ENCODE peak calls at places on chromosome 22, in five cellular contexts. One of them, this sample, is unnamed.

GRCh38 chr22:17370036-17370765 is 941 bp downstream of the CECR2 start:
- DNase-seq in endodermal cell: peak; percentile 72
- DNase-seq in uterus: peak; percentile 14
- DNase-seq in cardiac muscle cell: peak; percentile 58
- DNase-seq in left ventricle myocardium inferior: peak; percentile 37
- DNase-seq in this sample: no peak

GRCh38 chr22:26172389-26172990 is 3.2 kb downstream of the SEZ6L start:
- DNase-seq in endodermal cell: peak; percentile 87
- DNase-seq in uterus: no peak
- DNase-seq in cardiac muscle cell: peak; percentile 75
- DNase-seq in left ventricle myocardium inferior: no peak
- DNase-seq in this sample: peak; percentile 27

GRCh38 chr22:27292542-27293298 is 508.8 kb downstream of the MN1 start:
- DNase-seq in endodermal cell: peak; percentile 5
- DNase-seq in uterus: no peak
- DNase-seq in cardiac muscle cell: peak; percentile 52
- DNase-seq in left ventricle myocardium inferior: no peak
- DNase-seq in this sample: no peak

GRCh38 chr22:23834406-23834805 is 4.4 kb downstream of the DERL3 start:
- DNase-seq in endodermal cell: no peak
- DNase-seq in uterus: no peak
- DNase-seq in cardiac muscle cell: no peak
- DNase-seq in left ventricle myocardium inferior: no peak
- DNase-seq in this sample: no peak

GRCh38 chr22:19902245-19902699 is 39.3 kb upstream of the COMT start:
- DNase-seq in endodermal cell: peak; percentile 55
- DNase-seq in uterus: no peak
- DNase-seq in cardiac muscle cell: no peak
- DNase-seq in left ventricle myocardium inferior: no peak
- DNase-seq in this sample: no peak

GRCh38 chr22:19067696-19068348 is 54.4 kb downstream of the DGCR2 start:
- DNase-seq in endodermal cell: no peak
- DNase-seq in uterus: no peak
- DNase-seq in cardiac muscle cell: no peak
- DNase-seq in left ventricle myocardium inferior: no peak
- DNase-seq in this sample: no peak

GRCh38 chr22:31683181-31684105 is 21.4 kb upstream of the PISD start:
- DNase-seq in endodermal cell: no peak
- DNase-seq in uterus: no peak
- DNase-seq in cardiac muscle cell: no peak
- DNase-seq in left ventricle myocardium inferior: no peak
- DNase-seq in this sample: no peak

GRCh38 chr22:43090130-43090789 is 1.1 kb upstream of the TTLL1 start:
- DNase-seq in endodermal cell: no peak
- DNase-seq in uterus: peak; percentile 36
- DNase-seq in cardiac muscle cell: no peak
- DNase-seq in left ventricle myocardium inferior: peak; percentile 34
- DNase-seq in this sample: peak; percentile 95

GRCh38 chr22:21568207-21569075 is 927 bp downstream of the UBE2L3 start:
- DNase-seq in endodermal cell: peak; percentile 73
- DNase-seq in uterus: no peak
- DNase-seq in cardiac muscle cell: peak; percentile 64
- DNase-seq in left ventricle myocardium inferior: peak; percentile 19
- DNase-seq in this sample: peak; percentile 42

GRCh38 chr22:31271485-31271884 is 20.8 kb downstream of the PIK3IP1 start:
- DNase-seq in endodermal cell: no peak
- DNase-seq in uterus: no peak
- DNase-seq in cardiac muscle cell: no peak
- DNase-seq in left ventricle myocardium inferior: no peak
- DNase-seq in this sample: peak; percentile 65

GRCh38 chr22:27512283-27512761 is 289.2 kb downstream of the MN1 start:
- DNase-seq in endodermal cell: no peak
- DNase-seq in uterus: peak; percentile 80
- DNase-seq in cardiac muscle cell: no peak
- DNase-seq in left ventricle myocardium inferior: peak; percentile 90
- DNase-seq in this sample: peak; percentile 95

GRCh38 chr22:48335442-48336139 is 1492.1 kb downstream of the BRD1 start:
- DNase-seq in endodermal cell: peak; percentile 47
- DNase-seq in uterus: no peak
- DNase-seq in cardiac muscle cell: no peak
- DNase-seq in left ventricle myocardium inferior: no peak
- DNase-seq in this sample: no peak

GRCh38 chr22:23036684-23037428 is 33.5 kb upstream of the GNAZ start:
- DNase-seq in endodermal cell: no peak
- DNase-seq in uterus: no peak
- DNase-seq in cardiac muscle cell: no peak
- DNase-seq in left ventricle myocardium inferior: no peak
- DNase-seq in this sample: peak; percentile 8

GRCh38 chr22:22767876-22768602 is 119.6 kb upstream of the IGLL5 start:
- DNase-seq in endodermal cell: peak; percentile 86
- DNase-seq in uterus: no peak
- DNase-seq in cardiac muscle cell: no peak
- DNase-seq in left ventricle myocardium inferior: no peak
- DNase-seq in this sample: no peak

GRCh38 chr22:35349704-35350538 is 31.0 kb upstream of the HMOX1 start:
- DNase-seq in endodermal cell: peak; percentile 60
- DNase-seq in uterus: peak; percentile 37
- DNase-seq in cardiac muscle cell: no peak
- DNase-seq in left ventricle myocardium inferior: no peak
- DNase-seq in this sample: peak; percentile 70

GRCh38 chr22:17858033-17858432 is 83.8 kb upstream of the BID start:
- DNase-seq in endodermal cell: no peak
- DNase-seq in uterus: no peak
- DNase-seq in cardiac muscle cell: no peak
- DNase-seq in left ventricle myocardium inferior: no peak
- DNase-seq in this sample: no peak

GRCh38 chr22:17726561-17727243 is 47.6 kb downstream of the BID start:
- DNase-seq in endodermal cell: no peak
- DNase-seq in uterus: no peak
- DNase-seq in cardiac muscle cell: no peak
- DNase-seq in left ventricle myocardium inferior: no peak
- DNase-seq in this sample: peak; percentile 68

GRCh38 chr22:28989484-28989883 is 72.1 kb downstream of the C22orf31 start:
- DNase-seq in endodermal cell: no peak
- DNase-seq in uterus: peak; percentile 64
- DNase-seq in cardiac muscle cell: no peak
- DNase-seq in left ventricle myocardium inferior: no peak
- DNase-seq in this sample: no peak

GRCh38 chr22:26986051-26986881 is 328.9 kb downstream of the MIAT start:
- DNase-seq in endodermal cell: no peak
- DNase-seq in uterus: no peak
- DNase-seq in cardiac muscle cell: no peak
- DNase-seq in left ventricle myocardium inferior: no peak
- DNase-seq in this sample: no peak

GRCh38 chr22:31055322-31056159 is 25.6 kb upstream of the SMTN start:
- DNase-seq in endodermal cell: peak; percentile 77
- DNase-seq in uterus: peak; percentile 93
- DNase-seq in cardiac muscle cell: peak; percentile 69
- DNase-seq in left ventricle myocardium inferior: peak; percentile 85
- DNase-seq in this sample: peak; percentile 99

GRCh38 chr22:17717708-17718107 is 56.6 kb downstream of the BID start:
- DNase-seq in endodermal cell: no peak
- DNase-seq in uterus: no peak
- DNase-seq in cardiac muscle cell: no peak
- DNase-seq in left ventricle myocardium inferior: no peak
- DNase-seq in this sample: peak; percentile 66

GRCh38 chr22:25751174-25751581 is 9.2 kb downstream of the MYO18B start:
- DNase-seq in endodermal cell: no peak
- DNase-seq in uterus: no peak
- DNase-seq in cardiac muscle cell: no peak
- DNase-seq in left ventricle myocardium inferior: no peak
- DNase-seq in this sample: no peak

GRCh38 chr22:49373289-49373666 is 454.4 kb downstream of the BRD1 start:
- DNase-seq in endodermal cell: no peak
- DNase-seq in uterus: no peak
- DNase-seq in cardiac muscle cell: no peak
- DNase-seq in left ventricle myocardium inferior: no peak
- DNase-seq in this sample: no peak

GRCh38 chr22:24434472-24435322 is 7.3 kb downstream of the ADORA2A start:
- DNase-seq in endodermal cell: peak; percentile 36
- DNase-seq in uterus: no peak
- DNase-seq in cardiac muscle cell: no peak
- DNase-seq in left ventricle myocardium inferior: no peak
- DNase-seq in this sample: peak; percentile 82

GRCh38 chr22:26681395-26681821 is 24.0 kb downstream of the MIAT start:
- DNase-seq in endodermal cell: peak; percentile 90
- DNase-seq in uterus: no peak
- DNase-seq in cardiac muscle cell: peak; percentile 79
- DNase-seq in left ventricle myocardium inferior: no peak
- DNase-seq in this sample: peak; percentile 96

GRCh38 chr22:28430656-28431055 is 249.0 kb downstream of the TTC28 start:
- DNase-seq in endodermal cell: no peak
- DNase-seq in uterus: no peak
- DNase-seq in cardiac muscle cell: no peak
- DNase-seq in left ventricle myocardium inferior: no peak
- DNase-seq in this sample: no peak

GRCh38 chr22:29816980-29817379 is 21.1 kb downstream of the ASCC2 start:
- DNase-seq in endodermal cell: no peak
- DNase-seq in uterus: no peak
- DNase-seq in cardiac muscle cell: no peak
- DNase-seq in left ventricle myocardium inferior: no peak
- DNase-seq in this sample: no peak

GRCh38 chr22:34502821-34503220 is 563.1 kb upstream of the ISX start:
- DNase-seq in endodermal cell: no peak
- DNase-seq in uterus: no peak
- DNase-seq in cardiac muscle cell: no peak
- DNase-seq in left ventricle myocardium inferior: no peak
- DNase-seq in this sample: no peak

GRCh38 chr22:48908547-48908946 is 919.1 kb downstream of the BRD1 start:
- DNase-seq in endodermal cell: no peak
- DNase-seq in uterus: no peak
- DNase-seq in cardiac muscle cell: no peak
- DNase-seq in left ventricle myocardium inferior: no peak
- DNase-seq in this sample: no peak

GRCh38 chr22:24008022-24008283 is 2.7 kb upstream of the GSTT4 start:
- DNase-seq in endodermal cell: no peak
- DNase-seq in uterus: no peak
- DNase-seq in cardiac muscle cell: no peak
- DNase-seq in left ventricle myocardium inferior: no peak
- DNase-seq in this sample: no peak

GRCh38 chr22:41917906-41918791 is 3.3 kb upstream of the SHISA8 start:
- DNase-seq in endodermal cell: no peak
- DNase-seq in uterus: no peak
- DNase-seq in cardiac muscle cell: no peak
- DNase-seq in left ventricle myocardium inferior: peak; percentile 65
- DNase-seq in this sample: peak; percentile 75

GRCh38 chr22:31289335-31289734 is 3.0 kb downstream of the PIK3IP1 start:
- DNase-seq in endodermal cell: no peak
- DNase-seq in uterus: no peak
- DNase-seq in cardiac muscle cell: no peak
- DNase-seq in left ventricle myocardium inferior: no peak
- DNase-seq in this sample: no peak

GRCh38 chr22:24027389-24027980 is 16.4 kb downstream of the CABIN1 start:
- DNase-seq in endodermal cell: peak; percentile 10
- DNase-seq in uterus: no peak
- DNase-seq in cardiac muscle cell: no peak
- DNase-seq in left ventricle myocardium inferior: no peak
- DNase-seq in this sample: no peak

GRCh38 chr22:48318575-48319320 is 1508.9 kb downstream of the BRD1 start:
- DNase-seq in endodermal cell: no peak
- DNase-seq in uterus: no peak
- DNase-seq in cardiac muscle cell: no peak
- DNase-seq in left ventricle myocardium inferior: no peak
- DNase-seq in this sample: no peak

GRCh38 chr22:42889290-42889689 is 32.2 kb upstream of the ARFGAP3 start:
- DNase-seq in endodermal cell: no peak
- DNase-seq in uterus: no peak
- DNase-seq in cardiac muscle cell: no peak
- DNase-seq in left ventricle myocardium inferior: no peak
- DNase-seq in this sample: no peak

GRCh38 chr22:22855617-22856308 is 31.9 kb upstream of the IGLL5 start:
- DNase-seq in endodermal cell: peak; percentile 85
- DNase-seq in uterus: no peak
- DNase-seq in cardiac muscle cell: no peak
- DNase-seq in left ventricle myocardium inferior: no peak
- DNase-seq in this sample: peak; percentile 7

GRCh38 chr22:30636226-30637077 is 871 bp downstream of the SLC35E4 start:
- DNase-seq in endodermal cell: peak; percentile 70
- DNase-seq in uterus: peak; percentile 27
- DNase-seq in cardiac muscle cell: no peak
- DNase-seq in left ventricle myocardium inferior: peak; percentile 29
- DNase-seq in this sample: no peak

DNA sequence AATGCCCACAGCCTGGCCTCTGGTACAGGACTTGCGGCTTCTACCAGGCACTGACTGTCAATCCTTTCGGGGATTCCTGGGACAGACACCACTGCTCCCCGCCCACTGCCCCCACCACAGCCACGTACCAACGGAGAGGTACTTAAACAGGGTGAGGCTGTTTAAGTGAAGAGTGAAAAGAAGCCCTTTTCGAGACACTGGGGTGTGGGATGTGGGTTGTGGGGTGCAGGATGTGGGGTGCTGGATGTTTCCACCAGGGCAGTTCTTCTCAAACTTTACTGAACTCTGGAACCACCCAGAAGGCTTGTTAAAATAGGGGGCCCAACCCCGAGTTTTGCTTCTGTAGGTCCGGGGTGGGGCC is 34.2 kb upstream of the PRR5 start:
- DNase-seq in endodermal cell: peak; percentile 64
- DNase-seq in uterus: no peak
- DNase-seq in cardiac muscle cell: no peak
- DNase-seq in left ventricle myocardium inferior: no peak
- DNase-seq in this sample: no peak
- H3K4me3 ChIP-seq in endodermal cell: peak overlapping the region; percentile 77
- H3K4me3 ChIP-seq in uterus: peak overlapping the region; percentile 27
- H3K4me3 ChIP-seq in cardiac muscle cell: peak overlapping the region; percentile 72
- H3K4me3 ChIP-seq in left ventricle myocardium inferior: peak overlapping the region; percentile 69
- H3K4me3 ChIP-seq in this sample: peak overlapping the region; percentile 50

GRCh38 chr22:10727393-10727792 is 4800.6 kb upstream of the OR11H1 start:
- DNase-seq in endodermal cell: no peak
- DNase-seq in uterus: no peak
- DNase-seq in cardiac muscle cell: no peak
- DNase-seq in left ventricle myocardium inferior: no peak
- DNase-seq in this sample: no peak
- H3K4me3 ChIP-seq in endodermal cell: peak overlapping the region; percentile 7
- H3K4me3 ChIP-seq in uterus: no peak overlapping the region
- H3K4me3 ChIP-seq in cardiac muscle cell: no peak overlapping the region
- H3K4me3 ChIP-seq in left ventricle myocardium inferior: no peak overlapping the region
- H3K4me3 ChIP-seq in this sample: no peak overlapping the region

DNA sequence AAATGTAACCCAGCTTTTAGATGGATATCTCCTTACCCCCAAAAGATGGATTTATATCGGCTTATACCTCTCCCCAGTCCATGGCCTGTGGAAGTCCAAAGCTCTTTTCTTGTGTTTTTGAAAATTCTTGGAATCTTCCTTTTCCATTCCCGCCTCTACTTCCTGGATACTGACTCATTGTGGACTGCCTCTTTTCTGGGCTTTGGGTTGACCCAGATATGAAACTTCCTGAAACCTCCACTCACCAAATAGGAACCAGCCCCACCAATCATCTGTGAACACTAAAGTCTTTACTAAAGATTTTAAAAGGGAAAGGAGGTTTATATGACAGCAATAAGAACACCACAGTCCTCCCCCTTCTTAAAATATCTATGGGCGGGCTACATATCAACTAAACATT is 163.4 kb upstream of the SYN3 start:
- DNase-seq in endodermal cell: no peak
- DNase-seq in uterus: no peak
- DNase-seq in cardiac muscle cell: no peak
- DNase-seq in left ventricle myocardium inferior: no peak
- DNase-seq in this sample: no peak
- H3K4me3 ChIP-seq in endodermal cell: no peak overlapping the region
- H3K4me3 ChIP-seq in uterus: no peak overlapping the region
- H3K4me3 ChIP-seq in cardiac muscle cell: no peak overlapping the region
- H3K4me3 ChIP-seq in left ventricle myocardium inferior: peak overlapping the region; percentile 46
- H3K4me3 ChIP-seq in this sample: no peak overlapping the region

GRCh38 chr22:39923689-39924088 is 22.8 kb downstream of the GRAP2 start:
- DNase-seq in endodermal cell: no peak
- DNase-seq in uterus: no peak
- DNase-seq in cardiac muscle cell: no peak
- DNase-seq in left ventricle myocardium inferior: no peak
- DNase-seq in this sample: no peak
- H3K4me3 ChIP-seq in endodermal cell: no peak overlapping the region
- H3K4me3 ChIP-seq in uterus: no peak overlapping the region
- H3K4me3 ChIP-seq in cardiac muscle cell: no peak overlapping the region
- H3K4me3 ChIP-seq in left ventricle myocardium inferior: no peak overlapping the region
- H3K4me3 ChIP-seq in this sample: no peak overlapping the region

This sample was measured in choroid plexus epithelial cell.